ENCODE peak calls at places on chromosomes 6 and 20, in nine cellular contexts. One of them, this sample, is unnamed.

GRCh38 chr20:63977392-63978276 is 1.8 kb downstream of the SAMD10 start:
- DNase-seq in AG04450: peak
- DNase-seq in IMR-90: peak
- DNase-seq in body of pancreas: no peak
- DNase-seq in tibial nerve: no peak
- DNase-seq in fibroblast of lung: peak
- DNase-seq in GM23338: no peak
- DNase-seq in cardiac muscle cell: no peak
- DNase-seq in kidney: peak
- DNase-seq in this sample: no peak

GRCh38 chr20:19915111-19915798 is 101.9 kb upstream of the NAA20 start:
- DNase-seq in fibroblast of lung: peak
- DNase-seq in body of pancreas: no peak
- DNase-seq in AG04450: no peak
- DNase-seq in cardiac muscle cell: no peak
- DNase-seq in GM23338: no peak
- DNase-seq in tibial nerve: no peak
- DNase-seq in IMR-90: no peak
- DNase-seq in kidney: no peak
- DNase-seq in this sample: no peak

GRCh38 chr6:145139451-145139850 is 595.9 kb downstream of the EPM2A start:
- DNase-seq in body of pancreas: no peak
- DNase-seq in tibial nerve: no peak
- DNase-seq in cardiac muscle cell: peak
- DNase-seq in GM23338: no peak
- DNase-seq in kidney: no peak
- DNase-seq in fibroblast of lung: peak
- DNase-seq in IMR-90: peak
- DNase-seq in AG04450: no peak
- DNase-seq in this sample: no peak

GRCh38 chr20:25139061-25139705 is 56.3 kb upstream of the ENTPD6 start:
- DNase-seq in tibial nerve: no peak
- DNase-seq in fibroblast of lung: no peak
- DNase-seq in cardiac muscle cell: peak
- DNase-seq in GM23338: peak
- DNase-seq in AG04450: no peak
- DNase-seq in kidney: no peak
- DNase-seq in IMR-90: no peak
- DNase-seq in body of pancreas: peak
- DNase-seq in this sample: no peak

GRCh38 chr6:166715065-166715464 is 88.0 kb upstream of the RPS6KA2 start:
- DNase-seq in tibial nerve: no peak
- DNase-seq in AG04450: no peak
- DNase-seq in body of pancreas: no peak
- DNase-seq in GM23338: peak
- DNase-seq in kidney: no peak
- DNase-seq in fibroblast of lung: no peak
- DNase-seq in IMR-90: no peak
- DNase-seq in cardiac muscle cell: no peak
- DNase-seq in this sample: no peak

GRCh38 chr20:31517373-31517772 is 3.1 kb downstream of the HM13 start:
- DNase-seq in kidney: no peak
- DNase-seq in fibroblast of lung: peak
- DNase-seq in cardiac muscle cell: no peak
- DNase-seq in body of pancreas: peak
- DNase-seq in GM23338: peak
- DNase-seq in AG04450: no peak
- DNase-seq in tibial nerve: no peak
- DNase-seq in IMR-90: peak
- DNase-seq in this sample: peak

GRCh38 chr6:80742481-80742880 is 636.0 kb downstream of the BCKDHB start:
- DNase-seq in fibroblast of lung: peak
- DNase-seq in body of pancreas: no peak
- DNase-seq in kidney: no peak
- DNase-seq in tibial nerve: no peak
- DNase-seq in IMR-90: peak
- DNase-seq in AG04450: no peak
- DNase-seq in cardiac muscle cell: peak
- DNase-seq in GM23338: peak
- DNase-seq in this sample: no peak

GRCh38 chr6:28488916-28489365 is 26.7 kb downstream of the GPX6 start:
- DNase-seq in cardiac muscle cell: peak
- DNase-seq in body of pancreas: no peak
- DNase-seq in IMR-90: peak
- DNase-seq in AG04450: peak
- DNase-seq in tibial nerve: no peak
- DNase-seq in kidney: no peak
- DNase-seq in fibroblast of lung: peak
- DNase-seq in GM23338: peak
- DNase-seq in this sample: no peak

GRCh38 chr20:17226410-17227198 is at the start of gene PCSK2:
- DNase-seq in GM23338: peak
- DNase-seq in cardiac muscle cell: peak
- DNase-seq in kidney: peak
- DNase-seq in fibroblast of lung: peak
- DNase-seq in AG04450: peak
- DNase-seq in IMR-90: peak
- DNase-seq in body of pancreas: peak
- DNase-seq in tibial nerve: peak
- DNase-seq in this sample: peak

GRCh38 chr20:62359491-62360121 is 7.5 kb downstream of the LAMA5 start:
- DNase-seq in kidney: peak
- DNase-seq in body of pancreas: no peak
- DNase-seq in GM23338: no peak
- DNase-seq in AG04450: no peak
- DNase-seq in cardiac muscle cell: no peak
- DNase-seq in fibroblast of lung: peak
- DNase-seq in IMR-90: no peak
- DNase-seq in tibial nerve: no peak
- DNase-seq in this sample: peak

GRCh38 chr6:116928667-116929066 is 51.6 kb downstream of the RFX6 start:
- DNase-seq in cardiac muscle cell: peak
- DNase-seq in tibial nerve: no peak
- DNase-seq in GM23338: no peak
- DNase-seq in IMR-90: no peak
- DNase-seq in body of pancreas: no peak
- DNase-seq in AG04450: no peak
- DNase-seq in kidney: no peak
- DNase-seq in fibroblast of lung: no peak
- DNase-seq in this sample: no peak

GRCh38 chr6:24859132-24859531 is 60.4 kb upstream of the ARMH2 start:
- DNase-seq in tibial nerve: no peak
- DNase-seq in fibroblast of lung: no peak
- DNase-seq in AG04450: no peak
- DNase-seq in body of pancreas: no peak
- DNase-seq in cardiac muscle cell: no peak
- DNase-seq in kidney: no peak
- DNase-seq in GM23338: no peak
- DNase-seq in IMR-90: no peak
- DNase-seq in this sample: no peak

GRCh38 chr20:13791562-13792459 is 7.0 kb downstream of the NDUFAF5 start:
- DNase-seq in GM23338: no peak
- DNase-seq in cardiac muscle cell: peak
- DNase-seq in body of pancreas: no peak
- DNase-seq in tibial nerve: no peak
- DNase-seq in kidney: no peak
- DNase-seq in AG04450: no peak
- DNase-seq in fibroblast of lung: no peak
- DNase-seq in IMR-90: no peak
- DNase-seq in this sample: no peak

GRCh38 chr6:164037165-164037564 is 622.6 kb downstream of the QKI start:
- DNase-seq in fibroblast of lung: no peak
- DNase-seq in tibial nerve: no peak
- DNase-seq in IMR-90: no peak
- DNase-seq in kidney: no peak
- DNase-seq in cardiac muscle cell: no peak
- DNase-seq in GM23338: no peak
- DNase-seq in AG04450: no peak
- DNase-seq in body of pancreas: no peak
- DNase-seq in this sample: no peak

GRCh38 chr6:110239516-110240265 is 59.5 kb downstream of the CDC40 start:
- DNase-seq in kidney: no peak
- DNase-seq in IMR-90: no peak
- DNase-seq in cardiac muscle cell: no peak
- DNase-seq in AG04450: no peak
- DNase-seq in tibial nerve: no peak
- DNase-seq in fibroblast of lung: no peak
- DNase-seq in GM23338: no peak
- DNase-seq in body of pancreas: no peak
- DNase-seq in this sample: no peak

GRCh38 chr6:143286280-143286795 is 164.2 kb downstream of the ADAT2 start:
- DNase-seq in GM23338: no peak
- DNase-seq in tibial nerve: no peak
- DNase-seq in cardiac muscle cell: no peak
- DNase-seq in kidney: no peak
- DNase-seq in fibroblast of lung: peak
- DNase-seq in AG04450: no peak
- DNase-seq in body of pancreas: no peak
- DNase-seq in IMR-90: peak
- DNase-seq in this sample: no peak

GRCh38 chr6:38282911-38283310 is 356.8 kb downstream of the BTBD9 start:
- DNase-seq in cardiac muscle cell: no peak
- DNase-seq in IMR-90: no peak
- DNase-seq in AG04450: no peak
- DNase-seq in tibial nerve: no peak
- DNase-seq in body of pancreas: no peak
- DNase-seq in GM23338: no peak
- DNase-seq in kidney: no peak
- DNase-seq in fibroblast of lung: no peak
- DNase-seq in this sample: no peak

GRCh38 chr6:38281131-38281530 is 358.6 kb downstream of the BTBD9 start:
- DNase-seq in AG04450: no peak
- DNase-seq in body of pancreas: no peak
- DNase-seq in GM23338: no peak
- DNase-seq in IMR-90: no peak
- DNase-seq in kidney: no peak
- DNase-seq in fibroblast of lung: no peak
- DNase-seq in cardiac muscle cell: no peak
- DNase-seq in tibial nerve: no peak
- DNase-seq in this sample: no peak

GRCh38 chr6:38279945-38280588 is 359.7 kb downstream of the BTBD9 start:
- DNase-seq in tibial nerve: no peak
- DNase-seq in cardiac muscle cell: no peak
- DNase-seq in body of pancreas: no peak
- DNase-seq in AG04450: no peak
- DNase-seq in fibroblast of lung: no peak
- DNase-seq in IMR-90: no peak
- DNase-seq in GM23338: no peak
- DNase-seq in kidney: no peak
- DNase-seq in this sample: no peak

GRCh38 chr6:38283734-38284362 is 355.9 kb downstream of the BTBD9 start:
- DNase-seq in fibroblast of lung: no peak
- DNase-seq in AG04450: no peak
- DNase-seq in tibial nerve: no peak
- DNase-seq in IMR-90: peak
- DNase-seq in body of pancreas: no peak
- DNase-seq in cardiac muscle cell: no peak
- DNase-seq in GM23338: no peak
- DNase-seq in kidney: no peak
- DNase-seq in this sample: no peak

DNA sequence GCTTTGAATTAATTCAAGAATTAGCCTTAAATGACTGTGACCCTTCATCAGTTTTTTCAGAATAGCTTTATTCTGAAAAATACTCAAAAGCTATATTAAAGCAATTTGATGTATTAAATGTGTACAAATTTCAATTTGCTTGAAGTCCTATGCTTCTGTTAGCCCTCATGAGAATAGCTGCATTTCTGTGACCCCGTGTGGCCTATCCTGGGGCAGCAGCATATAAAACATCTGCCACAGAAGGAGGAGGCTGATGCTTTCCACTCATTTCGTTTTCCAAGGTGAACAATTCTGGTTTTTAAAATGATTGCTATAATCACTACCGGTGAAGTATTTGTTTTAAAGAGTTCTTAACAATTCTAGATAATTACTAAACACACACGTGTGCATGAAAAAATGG is 360.3 kb downstream of the BTBD9 start:
- DNase-seq in fibroblast of lung: no peak
- DNase-seq in tibial nerve: no peak
- DNase-seq in AG04450: no peak
- DNase-seq in GM23338: no peak
- DNase-seq in body of pancreas: no peak
- DNase-seq in cardiac muscle cell: peak
- DNase-seq in kidney: no peak
- DNase-seq in IMR-90: no peak
- DNase-seq in this sample: no peak
- TF ChIP-seq CTCF in fibroblast of lung: no peak
- TF ChIP-seq CTCF in tibial nerve: no peak
- TF ChIP-seq CTCF in AG04450: peak
- TF ChIP-seq CTCF in GM23338: peak
- TF ChIP-seq CTCF in body of pancreas: no peak
- TF ChIP-seq CTCF in cardiac muscle cell: peak
- TF ChIP-seq CTCF in kidney: no peak
- TF ChIP-seq CTCF in IMR-90: peak
- TF ChIP-seq CTCF in this sample: peak

DNA sequence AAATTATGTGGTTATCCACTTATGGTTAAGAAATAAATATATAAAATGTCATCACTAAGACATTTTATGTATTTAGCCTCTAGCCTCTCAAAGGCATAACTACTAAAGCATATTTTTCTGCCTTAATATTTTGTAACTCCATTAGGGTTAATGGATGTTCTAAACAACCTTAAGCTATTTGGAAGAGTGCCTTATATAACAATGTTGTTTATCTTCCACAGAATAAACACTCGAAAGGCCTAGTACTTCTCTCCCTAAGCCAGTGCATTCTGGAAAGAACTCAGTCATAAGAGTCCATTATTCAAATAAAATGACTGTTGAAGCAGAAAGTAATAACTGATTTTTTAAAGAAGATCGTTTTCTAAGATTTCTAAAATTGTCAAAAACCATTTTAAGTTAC is 15.0 kb upstream of the PRIM2 start:
- DNase-seq in kidney: no peak
- DNase-seq in fibroblast of lung: no peak
- DNase-seq in cardiac muscle cell: no peak
- DNase-seq in IMR-90: peak
- DNase-seq in tibial nerve: no peak
- DNase-seq in AG04450: no peak
- DNase-seq in GM23338: no peak
- DNase-seq in body of pancreas: no peak
- DNase-seq in this sample: no peak
- H3K27ac ChIP-seq in kidney: no peak
- H3K27ac ChIP-seq in fibroblast of lung: no peak
- H3K27ac ChIP-seq in cardiac muscle cell: no peak
- H3K27ac ChIP-seq in IMR-90: peak
- H3K27ac ChIP-seq in tibial nerve: no peak
- H3K27ac ChIP-seq in AG04450: no peak
- H3K27ac ChIP-seq in GM23338: no peak
- H3K27ac ChIP-seq in body of pancreas: no peak
- H3K27ac ChIP-seq in this sample: no peak

GRCh38 chr6:1515280-1515679 is 94.4 kb upstream of the FOXC1 start:
- DNase-seq in fibroblast of lung: no peak
- DNase-seq in IMR-90: no peak
- DNase-seq in kidney: no peak
- DNase-seq in cardiac muscle cell: no peak
- DNase-seq in tibial nerve: no peak
- DNase-seq in AG04450: no peak
- DNase-seq in body of pancreas: no peak
- DNase-seq in GM23338: no peak
- DNase-seq in this sample: no peak
- TF ChIP-seq CTCF in fibroblast of lung: no peak
- TF ChIP-seq CTCF in IMR-90: no peak
- TF ChIP-seq CTCF in kidney: no peak
- TF ChIP-seq CTCF in cardiac muscle cell: no peak
- TF ChIP-seq CTCF in tibial nerve: no peak
- TF ChIP-seq CTCF in AG04450: no peak
- TF ChIP-seq CTCF in body of pancreas: no peak
- TF ChIP-seq CTCF in GM23338: peak
- TF ChIP-seq CTCF in this sample: no peak

GRCh38 chr20:40471261-40471629 is 217.8 kb downstream of the MAFB start:
- DNase-seq in cardiac muscle cell: peak
- DNase-seq in tibial nerve: no peak
- DNase-seq in GM23338: peak
- DNase-seq in IMR-90: no peak
- DNase-seq in AG04450: no peak
- DNase-seq in body of pancreas: no peak
- DNase-seq in kidney: no peak
- DNase-seq in fibroblast of lung: no peak
- DNase-seq in this sample: no peak
- H3K27ac ChIP-seq in cardiac muscle cell: no peak
- H3K27ac ChIP-seq in tibial nerve: peak
- H3K27ac ChIP-seq in GM23338: no peak
- H3K27ac ChIP-seq in IMR-90: no peak
- H3K27ac ChIP-seq in AG04450: no peak
- H3K27ac ChIP-seq in body of pancreas: no peak
- H3K27ac ChIP-seq in kidney: no peak
- H3K27ac ChIP-seq in fibroblast of lung: no peak
- H3K27ac ChIP-seq in this sample: peak